ENCODE peak calls at places on chromosomes 1 and 21, in ten cellular contexts. Y is stimulated activated CD8-positive, alpha-beta memory T cell treated with anti-CD3 and anti-CD28 coated beads, Interleukin-4, amount 100 ng/mL, for 24 hours; D is coronary artery; O is stimulated activated CD4-positive, alpha-beta T cell treated with anti-CD3 and anti-CD28 coated beads, Interleukin-1b, Interleukin-23, amount 100 ng/mL, for 4 hours; I is left colon; Q is mucosa of descending colon; A is activated CD4-positive, alpha-beta T cell treated with anti-CD3 and anti-CD28 coated beads, Interleukin-2, amount 50 U/mL, for 1 hour; C is activated CD8-positive, alpha-beta T cell treated with anti-CD3 and anti-CD28 coated beads for 36 hours; E is HS-5; T is uterus. P is an unnamed sample.

GRCh38 chr1:161069731-161070270 is at the start of gene ARHGAP30:
- DNase-seq in Y (peak; percentile 78), Q (peak; percentile 72), E (no peak), O (peak; percentile 58), C (peak; percentile 98), D (no peak), A (peak; percentile 75), I (peak; percentile 79), T (peak; percentile 25), P (peak; percentile 68)

GRCh38 chr1:16068356-16069270 is 4.8 kb downstream of the FAM131C start:
- DNase-seq in T (no peak), Y (no peak), O (no peak), I (no peak), A (no peak), C (no peak), D (no peak), Q (no peak), E (no peak), P (no peak)

GRCh38 chr1:115807723-115808122 is 33.2 kb downstream of the NHLH2 start:
- DNase-seq in C (peak; percentile 69), O (peak; percentile 3), Y (no peak), A (no peak), T (peak; percentile 27), I (peak; percentile 46), D (no peak), Q (no peak), E (peak; percentile 57), P (no peak)

GRCh38 chr21:16460936-16461335 is 731.2 kb downstream of the USP25 start:
- DNase-seq in Q (no peak), O (no peak), T (no peak), I (no peak), D (no peak), Y (no peak), C (no peak), E (no peak), A (no peak), P (no peak)

GRCh38 chr1:66271904-66272254 is 262.1 kb upstream of the SGIP1 start:
- DNase-seq in O (no peak), I (peak; percentile 71), A (no peak), T (peak; percentile 56), E (no peak), Y (no peak), Q (peak; percentile 65), C (no peak), D (peak; percentile 80), P (no peak)

GRCh38 chr1:32969556-32969955 is 4.9 kb upstream of the RNF19B start:
- DNase-seq in I (no peak), A (no peak), E (no peak), D (no peak), T (no peak), C (no peak), Q (no peak), Y (no peak), O (no peak), P (no peak)

GRCh38 chr21:33259995-33260394 is 6.2 kb upstream of the IL10RB start:
- DNase-seq in T (no peak), Q (no peak), A (no peak), Y (no peak), D (no peak), I (no peak), C (peak; percentile 44), E (no peak), O (no peak), P (no peak)

GRCh38 chr1:83846138-83846537 is 152.8 kb downstream of the TTLL7 start:
- DNase-seq in T (no peak), Q (no peak), C (no peak), O (no peak), A (no peak), E (no peak), Y (no peak), I (no peak), D (no peak), P (no peak)

GRCh38 chr1:33173091-33173490 is 8.8 kb downstream of the TRIM62 start:
- DNase-seq in Q (no peak), C (no peak), Y (no peak), A (no peak), E (no peak), T (no peak), I (no peak), O (no peak), D (no peak), P (no peak)

GRCh38 chr21:15515908-15516307 is 213.9 kb upstream of the USP25 start:
- DNase-seq in C (no peak), Y (no peak), Q (no peak), O (no peak), D (no peak), E (no peak), A (no peak), I (no peak), T (no peak), P (no peak)

GRCh38 chr21:41045534-41046268 is 122.3 kb upstream of the BACE2 start:
- DNase-seq in I (no peak), D (no peak), Q (no peak), Y (no peak), E (no peak), C (peak; percentile 9), T (no peak), A (no peak), O (no peak), P (no peak)

GRCh38 chr1:235105051-235106043 is 23.3 kb downstream of the TOMM20 start:
- DNase-seq in C (no peak), D (no peak), A (no peak), T (no peak), O (no peak), Q (no peak), Y (no peak), I (no peak), E (no peak), P (no peak)

GRCh38 chr1:24694380-24694843 is 50.8 kb upstream of the CLIC4 start:
- DNase-seq in O (no peak), A (no peak), C (no peak), I (no peak), Q (no peak), E (no peak), D (no peak), T (no peak), Y (no peak), P (no peak)

GRCh38 chr1:205346956-205347574 is 9.7 kb downstream of the KLHDC8A start:
- DNase-seq in T (no peak), E (no peak), O (no peak), D (no peak), Q (no peak), C (no peak), Y (no peak), A (no peak), I (no peak), P (no peak)

GRCh38 chr1:85334962-85335361 is 58.5 kb upstream of the BCL10 start:
- DNase-seq in D (no peak), O (no peak), I (no peak), T (no peak), Y (no peak), E (no peak), C (no peak), Q (no peak), A (no peak), P (no peak)

GRCh38 chr21:35543746-35544145 is 494.6 kb upstream of the RUNX1 start:
- DNase-seq in I (no peak), O (no peak), Y (no peak), C (no peak), A (no peak), E (no peak), Q (no peak), T (no peak), D (no peak), P (no peak)